ENCODE peak calls at places on chromosomes 16 and 17, in seven cellular contexts. Y, F, E, B, J, N and M are unnamed samples.

GRCh38 chr16:83473109-83473508 is 334.7 kb upstream of the HSBP1 start:
- DNase-seq in Y (no peak), F (no peak), E (no peak), B (no peak), J (no peak), N (peak; percentile 49), M (no peak)

GRCh38 chr17:64230551-64231408 is 32.3 kb downstream of the TEX2 start:
- DNase-seq in Y (no peak), F (no peak), E (no peak), B (no peak), J (no peak), N (no peak), M (no peak)

GRCh38 chr17:55479903-55480302 is 31.3 kb downstream of the SMIM36 start:
- DNase-seq in Y (no peak), F (no peak), E (no peak), B (no peak), J (no peak), N (no peak), M (no peak)

GRCh38 chr17:77480509-77481215 is 339.9 kb downstream of the SEC14L1 start:
- DNase-seq in Y (no peak), F (no peak), E (no peak), B (peak; percentile 45), J (no peak), N (no peak), M (no peak)

GRCh38 chr16:68289621-68290329 is 21.0 kb downstream of the SLC7A6OS start:
- DNase-seq in Y (peak; percentile 55), F (no peak), E (no peak), B (no peak), J (no peak), N (no peak), M (peak; percentile 57)

GRCh38 chr17:38428643-38429371 is 543 bp downstream of the ARHGAP23 start:
- DNase-seq in Y (peak; percentile 86), F (no peak), E (peak; percentile 76), B (peak; percentile 58), J (no peak), N (no peak), M (no peak)

GRCh38 chr16:68590201-68590994 is 51.3 kb downstream of the ZFP90 start:
- DNase-seq in Y (peak; percentile 95), F (no peak), E (peak; percentile 88), B (peak; percentile 86), J (peak; percentile 69), N (peak; percentile 63), M (peak; percentile 53)

GRCh38 chr17:44266402-44267164 is 1.4 kb downstream of the SLC4A1 start:
- DNase-seq in Y (no peak), F (no peak), E (no peak), B (no peak), J (no peak), N (no peak), M (no peak)

GRCh38 chr16:69522732-69523404 is 42.9 kb upstream of the NFAT5 start:
- DNase-seq in Y (peak; percentile 67), F (no peak), E (no peak), B (no peak), J (no peak), N (no peak), M (no peak)

GRCh38 chr16:88651989-88652762 is 1.3 kb upstream of the CYBA start:
- DNase-seq in Y (no peak), F (no peak), E (peak; percentile 66), B (no peak), J (no peak), N (no peak), M (no peak)

GRCh38 chr16:1538804-1539520 is 5.5 kb downstream of the TMEM204 start:
- DNase-seq in Y (peak; percentile 77), F (no peak), E (no peak), B (peak; percentile 16), J (no peak), N (no peak), M (peak; percentile 50)

GRCh38 chr17:68598074-68598473 is 3.1 kb downstream of the FAM20A start:
- DNase-seq in Y (no peak), F (no peak), E (no peak), B (no peak), J (no peak), N (no peak), M (no peak)

GRCh38 chr17:79617304-79617703 is 6.5 kb upstream of the RBFOX3 start:
- DNase-seq in Y (peak; percentile 22), F (no peak), E (peak; percentile 19), B (no peak), J (no peak), N (no peak), M (no peak)

GRCh38 chr17:65362826-65363225 is 198.6 kb downstream of the AXIN2 start:
- DNase-seq in Y (no peak), F (no peak), E (no peak), B (no peak), J (no peak), N (no peak), M (no peak)

GRCh38 chr17:61322316-61323014 is 77.2 kb upstream of the TBX2 start:
- DNase-seq in Y (no peak), F (no peak), E (no peak), B (no peak), J (no peak), N (no peak), M (no peak)
- H3K27me3 ChIP-seq in Y (no peaks in the 10 kb centered on the region), F (no peaks in the 10 kb centered on the region), E (no peaks in the 10 kb centered on the region), B (no peaks in the 10 kb centered on the region), J (no peaks in the 10 kb centered on the region), N (no peaks in the 10 kb centered on the region), M (no peaks in the 10 kb centered on the region)

DNA sequence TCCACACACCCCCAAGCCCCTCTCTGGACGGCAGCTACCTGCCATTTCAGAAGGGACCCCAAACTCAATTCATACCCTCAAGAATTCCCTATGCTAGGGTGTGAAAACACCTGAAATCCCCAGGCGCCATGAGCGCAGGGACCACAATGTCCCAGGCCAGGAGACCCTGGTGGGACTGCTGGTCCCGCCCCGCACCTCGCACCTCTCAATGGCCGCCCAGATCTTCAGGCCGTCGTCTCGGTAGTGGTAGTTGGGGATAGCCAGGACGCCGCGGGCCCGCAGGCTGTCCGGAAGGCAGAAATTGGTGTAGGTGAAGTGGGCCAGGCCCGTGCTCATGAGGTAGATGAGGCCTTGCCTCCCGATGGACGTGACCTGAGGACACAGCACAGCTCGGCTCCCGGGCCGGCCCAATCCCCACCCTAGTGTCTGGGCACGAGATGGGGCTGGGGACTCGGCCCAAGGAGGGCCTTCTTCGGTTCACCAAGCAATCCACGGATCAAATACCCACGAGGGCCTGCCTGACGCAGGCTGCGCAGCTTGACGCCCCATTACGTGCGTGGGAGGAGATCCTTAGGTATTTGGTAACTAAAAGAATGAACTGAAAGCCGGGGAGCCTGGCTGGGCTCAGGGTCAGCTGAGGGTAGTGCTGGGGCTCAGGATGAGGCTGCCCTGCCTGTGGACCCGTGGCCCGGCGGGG is 9.2 kb downstream of the ALOXE3 start:
- DNase-seq in Y (no peak), F (no peak), E (no peak), B (no peak), J (no peak), N (no peak), M (no peak)
- H3K4me3 ChIP-seq in Y (no peak overlapping the region), F (no peak overlapping the region), E (no peak overlapping the region), B (no peak overlapping the region), J (no peak overlapping the region), N (no peak overlapping the region), M (no peak overlapping the region)

DNA sequence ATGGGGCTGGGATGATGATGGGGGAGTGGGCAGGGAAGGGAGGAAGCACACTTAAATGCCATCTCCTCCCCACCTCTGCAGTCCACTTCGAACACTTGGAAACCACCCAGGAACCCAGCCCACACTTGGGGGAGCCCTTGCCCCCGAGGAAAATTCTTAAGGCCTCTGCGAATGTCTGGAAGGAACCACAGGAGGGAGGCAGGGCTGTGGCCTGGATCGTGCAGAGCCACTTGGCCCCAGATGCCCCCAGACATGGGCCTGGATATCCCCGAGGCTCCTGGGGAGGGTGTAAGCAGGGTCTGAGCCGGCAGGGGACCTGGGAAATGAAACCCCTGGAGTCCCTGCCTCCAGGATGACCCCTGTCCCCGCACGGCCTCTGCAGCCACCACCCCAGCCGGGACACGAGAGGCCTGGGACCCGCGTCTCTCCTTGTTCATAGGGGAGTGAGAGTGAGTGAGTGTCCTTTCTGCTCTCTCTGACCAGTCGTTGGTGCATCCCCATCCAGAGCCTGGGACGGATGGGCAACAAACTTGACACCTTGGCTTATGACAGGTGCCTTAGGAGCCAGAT is 11.8 kb upstream of the MTSS2 start:
- DNase-seq in Y (no peak), F (no peak), E (no peak), B (no peak), J (no peak), N (no peak), M (no peak)
- H3K4me1 ChIP-seq in Y (peaks cover 10% of the 10 kb centered on the region), F (no peaks in the 10 kb centered on the region), E (peaks cover 61% of the 10 kb centered on the region), B (peaks cover 30% of the 10 kb centered on the region), J (peaks cover 19% of the 10 kb centered on the region), N (peaks cover 4% of the 10 kb centered on the region), M (peaks cover 17% of the 10 kb centered on the region)

DNA sequence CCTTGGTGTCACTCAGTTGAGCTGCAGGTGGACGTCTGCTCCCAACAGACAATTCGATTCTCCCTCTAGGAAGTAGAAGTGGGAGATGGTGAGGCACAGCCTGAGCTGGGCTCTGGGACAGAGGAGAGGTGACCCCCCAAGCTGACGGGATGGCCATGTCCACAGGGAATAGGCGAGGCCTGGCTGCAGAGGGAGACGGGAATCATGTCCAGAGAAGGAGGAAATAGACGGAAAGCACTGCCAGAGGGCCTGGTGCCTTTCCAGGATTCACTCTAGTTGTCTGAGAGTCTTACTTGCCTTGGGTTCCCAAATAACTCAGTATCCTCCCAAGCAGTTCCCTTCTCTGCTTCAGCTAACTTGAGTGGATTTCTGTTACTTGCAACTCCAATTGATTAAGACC is 4.3 kb upstream of the CRISPLD2 start:
- DNase-seq in Y (no peak), F (no peak), E (no peak), B (no peak), J (no peak), N (no peak), M (no peak)
- H3K27me3 ChIP-seq in Y (peaks cover 29% of the 10 kb centered on the region), F (no peaks in the 10 kb centered on the region), E (no peaks in the 10 kb centered on the region), B (peaks cover 37% of the 10 kb centered on the region), J (peaks cover 5% of the 10 kb centered on the region), N (peaks cover 5% of the 10 kb centered on the region), M (no peaks in the 10 kb centered on the region)

GRCh38 chr17:48544356-48545021 is 420 bp downstream of the HOXB2 start:
- DNase-seq in Y (peak; percentile 90), F (peak; percentile 90), E (peak; percentile 81), B (peak; percentile 72), J (peak; percentile 72), N (peak; percentile 75), M (no peak)
- H3K4me3 ChIP-seq in Y (peak overlapping the region; percentile 82), F (peak overlapping the region; percentile 48), E (peak overlapping the region; percentile 62), B (no peak overlapping the region), J (peak overlapping the region; percentile 62), N (peak overlapping the region; percentile 56), M (peak overlapping the region; percentile 80)